ENCODE peak calls at places on chromosomes 1 and 21, in five cellular contexts. K is A549, C is SK-N-SH, X is HepG2, D is H1. U is an unnamed sample.

GRCh38 chr1:233668725-233669294 is 54.9 kb downstream of the KCNK1 start:
- DNase-seq in D (no peak), X (no peak), K (peak), C (no peak), U (peak)

GRCh38 chr21:46155514-46156377 is at the start of gene FTCD:
- DNase-seq in D (no peak), C (no peak), X (peak), K (no peak), U (no peak)

GRCh38 chr1:68384321-68384813 is 65.4 kb downstream of the RPE65 start:
- DNase-seq in D (peak), X (peak), C (no peak), K (peak), U (no peak)

GRCh38 chr1:232425421-232425820 is 204.5 kb downstream of the SIPA1L2 start:
- DNase-seq in C (no peak), X (no peak), K (no peak), D (no peak), U (no peak)

GRCh38 chr1:91026320-91026719 is 4.5 kb upstream of the ZNF644 start:
- DNase-seq in C (no peak), D (no peak), K (no peak), X (peak), U (no peak)

GRCh38 chr1:234600418-234601216 is 9.4 kb downstream of the IRF2BP2 start:
- DNase-seq in K (no peak), D (no peak), X (peak), C (peak), U (no peak)

GRCh38 chr1:229298887-229299503 is 28.1 kb downstream of the RAB4A start:
- DNase-seq in C (no peak), D (no peak), K (no peak), X (peak), U (no peak)

GRCh38 chr1:156151093-156151688 is 2.2 kb upstream of the SEMA4A start:
- DNase-seq in X (no peak), C (no peak), D (no peak), K (no peak), U (no peak)

GRCh38 chr1:54814148-54814498 is 13.0 kb upstream of the TTC22 start:
- DNase-seq in C (no peak), K (no peak), X (no peak), D (no peak), U (no peak)

GRCh38 chr1:201450721-201451291 is 18.2 kb downstream of the PHLDA3 start:
- DNase-seq in X (no peak), D (no peak), C (peak), K (no peak), U (no peak)

GRCh38 chr1:81915937-81916336 is 115.2 kb downstream of the ADGRL2 start:
- DNase-seq in K (no peak), C (no peak), X (no peak), D (no peak), U (no peak)

GRCh38 chr1:168691541-168691940 is 37.5 kb downstream of the DPT start:
- DNase-seq in C (peak), D (no peak), K (no peak), X (no peak), U (no peak)

DNA sequence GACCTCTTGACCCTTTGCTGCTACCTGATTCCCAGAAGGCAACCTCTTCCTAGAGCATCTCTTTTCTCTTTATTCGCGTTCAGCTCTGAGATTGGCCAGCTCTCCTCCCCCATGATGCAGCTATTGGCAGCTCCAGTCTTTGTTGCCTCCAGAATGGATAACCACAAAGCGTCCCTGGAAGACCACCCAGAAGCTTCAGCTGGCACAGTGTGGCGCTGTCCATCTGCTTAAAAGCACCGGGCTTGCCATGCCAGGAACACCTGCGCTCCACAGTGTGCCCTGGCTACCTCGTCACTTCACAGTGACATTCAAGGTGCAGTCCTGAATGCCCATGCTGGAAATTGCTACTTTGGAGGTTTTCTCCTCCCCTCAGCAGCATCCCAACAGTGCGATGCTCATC is 353.9 kb downstream of the LMO4 start:
- DNase-seq in K (no peak), C (no peak), X (no peak), D (no peak), U (no peak)
- TF ChIP-seq CHD2 in K (no peak), C (no peak), X (no peak), D (no peak), U (no peak)

GRCh38 chr1:109792056-109792831 is 28.5 kb upstream of the EPS8L3 start:
- DNase-seq in X (peak), D (no peak), K (peak), C (peak), U (peak)
- TF ChIP-seq CHD2 in X (no peak), D (no peak), K (no peak), C (peak), U (no peak)

DNA sequence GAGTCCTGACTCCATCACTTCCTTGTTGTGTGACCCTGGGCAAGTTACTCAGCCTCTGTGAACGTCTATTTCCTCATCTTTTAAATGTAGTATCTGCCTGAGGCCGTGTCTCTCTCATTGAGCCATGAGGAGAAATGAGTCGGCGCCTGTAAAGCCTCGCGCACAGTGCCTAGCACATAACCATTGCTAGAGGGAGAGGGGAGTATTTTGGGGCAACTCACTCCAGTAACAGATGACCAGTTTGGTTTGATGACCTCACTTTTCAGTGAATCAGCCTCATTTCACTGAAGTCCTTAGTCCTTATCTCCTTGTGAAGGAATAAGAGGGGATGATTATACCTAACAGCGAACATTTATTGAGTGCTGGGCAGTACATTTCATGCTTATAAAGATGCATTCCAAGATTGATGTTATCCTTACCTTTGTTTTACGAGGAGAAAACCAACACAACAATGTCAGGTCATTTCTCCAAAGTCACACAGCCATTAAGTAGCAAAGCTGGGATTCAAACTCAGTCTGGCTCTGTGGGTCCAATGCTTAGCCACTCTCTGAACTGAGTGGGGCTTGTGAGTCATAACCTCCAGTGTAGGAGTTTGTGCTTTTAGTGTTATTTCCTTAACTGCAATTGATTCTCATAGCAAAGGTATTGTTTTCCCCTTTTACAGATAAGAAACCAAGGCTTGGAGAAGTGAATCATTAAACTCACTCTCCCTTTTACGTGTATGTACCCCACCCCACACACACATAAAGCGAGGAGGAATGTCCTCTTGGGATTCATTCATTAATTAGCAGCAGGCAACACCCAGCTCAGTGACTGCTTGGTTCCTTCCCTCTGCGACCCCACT is 25.9 kb downstream of the KCNC4 start:
- DNase-seq in C (no peak), K (no peak), D (no peak), X (no peak), U (peak)
- TF ChIP-seq CHD2 in C (no peak), K (no peak), D (no peak), X (no peak), U (no peak)

GRCh38 chr1:228150458-228151169 is 884 bp downstream of the GJC2 start:
- DNase-seq in D (no peak), X (peak), K (no peak), C (peak), U (peak)
- TF ChIP-seq CHD2 in D (no peak), X (no peak), K (no peak), C (no peak), U (no peak)

DNA sequence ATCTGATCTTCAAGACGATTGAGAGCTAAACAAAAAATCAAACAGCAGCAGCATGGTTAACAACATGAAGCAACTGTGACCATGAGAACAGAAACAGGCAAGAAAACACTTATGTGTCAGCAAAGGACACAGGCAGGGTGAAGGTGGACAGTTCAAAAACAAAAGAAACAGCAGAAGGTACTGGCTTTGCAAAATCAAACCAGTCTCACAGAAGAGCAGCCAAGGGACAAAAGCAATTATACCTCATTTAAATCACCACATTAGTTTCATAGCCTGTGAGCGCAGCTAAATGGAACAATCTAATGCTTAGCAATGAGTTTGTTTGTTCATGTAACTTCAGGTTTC is 59.1 kb downstream of the CAPN2 start:
- DNase-seq in K (no peak), C (no peak), X (no peak), D (no peak), U (no peak)
- TF ChIP-seq CHD2 in K (no peak), C (no peak), X (no peak), D (no peak), U (no peak)

GRCh38 chr1:186513526-186513925 is 52.6 kb upstream of the PDC start:
- DNase-seq in C (no peak), D (no peak), K (no peak), X (no peak), U (no peak)
- TF ChIP-seq CHD2 in C (no peak), D (no peak), K (no peak), X (no peak), U (no peak)

DNA sequence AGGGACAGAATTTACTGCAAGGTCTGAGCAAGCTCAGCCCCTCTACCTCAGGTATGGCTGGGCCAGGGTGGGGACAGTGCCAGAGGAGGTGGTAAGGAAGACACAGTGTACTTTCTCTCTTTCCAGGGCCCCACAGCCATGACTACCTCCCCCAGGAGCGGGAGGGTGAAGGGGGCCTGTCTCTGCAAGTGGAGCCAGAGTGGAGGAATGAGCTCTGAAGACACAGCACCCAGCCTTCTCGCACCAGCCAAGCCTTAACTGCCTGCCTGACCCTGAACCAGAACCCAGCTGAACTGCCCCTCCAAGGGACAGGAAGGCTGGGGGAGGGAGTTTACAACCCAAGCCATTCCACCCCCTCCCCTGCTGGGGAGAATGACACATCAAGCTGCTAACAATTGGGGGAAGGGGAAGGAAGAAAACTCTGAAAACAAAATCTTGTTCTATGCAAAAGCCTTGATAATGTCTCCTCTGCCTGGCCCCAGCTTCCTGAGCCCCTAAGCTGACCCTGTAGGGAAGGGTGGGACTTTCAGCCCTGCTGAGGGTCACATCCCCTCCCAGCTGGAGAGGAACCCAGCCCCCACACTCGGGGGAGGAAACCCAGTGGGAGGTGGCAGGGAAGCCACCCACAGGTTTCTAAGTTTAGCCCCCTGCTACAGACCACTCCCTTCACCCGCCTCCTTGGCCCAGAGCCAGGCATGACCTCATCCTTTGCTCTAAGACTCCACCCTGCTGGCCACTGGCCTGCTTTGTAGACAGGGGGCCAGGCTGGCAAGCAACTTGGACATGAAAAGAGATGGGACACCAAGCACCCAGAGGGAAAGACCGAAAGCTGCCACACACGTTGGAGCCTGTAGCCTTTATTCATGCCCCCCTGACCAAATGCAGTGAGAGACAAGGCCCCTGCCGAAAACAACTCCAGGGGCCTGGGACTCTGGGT is 6.4 kb downstream of the RHOC start:
- DNase-seq in D (peak), C (peak), K (peak), X (peak), U (peak)
- TF ChIP-seq CHD2 in D (no peak), C (peak), K (no peak), X (no peak), U (peak)

U was measured in K562.